ENCODE peak calls at places on chromosomes 16 and 17, in eight cellular contexts. B is tibial nerve; S is CD8-positive, alpha-beta T cell; Q is PC-3; F is heart left ventricle; E is bronchial epithelial cell; X is GM10248; Z is astrocyte of the cerebellum. J is an unnamed sample.

GRCh38 chr17:354651-355556 is 2.3 kb upstream of the RPH3AL start:
- DNase-seq in B (no peak), S (no peak), Q (peak), F (no peak), E (peak), X (no peak), Z (no peak), J (no peak)

GRCh38 chr16:88541831-88542230 is 28.4 kb upstream of the ZC3H18 start:
- DNase-seq in B (no peak), S (no peak), Q (no peak), F (no peak), E (no peak), X (no peak), Z (no peak), J (no peak)

GRCh38 chr16:546909-547770 is 13.1 kb upstream of the PRR35 start:
- DNase-seq in B (peak), S (peak), Q (no peak), F (peak), E (no peak), X (no peak), Z (no peak), J (peak)

GRCh38 chr17:75642221-75643032 is 9.2 kb downstream of the SMIM5 start:
- DNase-seq in B (no peak), S (no peak), Q (peak), F (no peak), E (peak), X (no peak), Z (no peak), J (peak)

GRCh38 chr16:22123146-22123545 is 30.8 kb downstream of the VWA3A start:
- DNase-seq in B (no peak), S (no peak), Q (no peak), F (no peak), E (peak), X (no peak), Z (no peak), J (no peak)

GRCh38 chr16:85612191-85612800 is 826 bp upstream of the GSE1 start:
- DNase-seq in B (peak), S (no peak), Q (peak), F (peak), E (peak), X (peak), Z (no peak), J (peak)

GRCh38 chr17:20010886-20011402 is 1.8 kb downstream of the SPECC1 start:
- DNase-seq in B (no peak), S (no peak), Q (no peak), F (no peak), E (no peak), X (no peak), Z (no peak), J (no peak)

GRCh38 chr16:2335286-2335895 is 5.1 kb downstream of the ABCA3 start:
- DNase-seq in B (no peak), S (no peak), Q (no peak), F (no peak), E (no peak), X (no peak), Z (peak), J (no peak)

GRCh38 chr17:81395600-81396277 is 482 bp downstream of the BAHCC1 start:
- DNase-seq in B (no peak), S (no peak), Q (peak), F (no peak), E (no peak), X (no peak), Z (no peak), J (no peak)

GRCh38 chr16:4386951-4387565 is 15.4 kb downstream of the VASN start:
- DNase-seq in B (no peak), S (no peak), Q (no peak), F (peak), E (peak), X (no peak), Z (no peak), J (no peak)

GRCh38 chr16:82067042-82067809 is 32.2 kb downstream of the HSD17B2 start:
- DNase-seq in B (no peak), S (no peak), Q (no peak), F (no peak), E (no peak), X (no peak), Z (no peak), J (no peak)

GRCh38 chr16:26905336-26905735 is 161.4 kb upstream of the C16orf82 start:
- DNase-seq in B (no peak), S (no peak), Q (no peak), F (no peak), E (no peak), X (no peak), Z (peak), J (no peak)

GRCh38 chr17:75270218-75270965 is 639 bp downstream of the MIF4GD start:
- DNase-seq in B (no peak), S (peak), Q (peak), F (peak), E (peak), X (peak), Z (no peak), J (peak)

GRCh38 chr17:38667099-38667786 is 7.5 kb downstream of the EPOP start:
- DNase-seq in B (no peak), S (no peak), Q (peak), F (peak), E (peak), X (peak), Z (peak), J (peak)

GRCh38 chr16:72271841-72272240 is 99.9 kb upstream of the PMFBP1 start:
- DNase-seq in B (no peak), S (no peak), Q (no peak), F (no peak), E (no peak), X (no peak), Z (no peak), J (no peak)

GRCh38 chr16:78105517-78105916 is 6.1 kb downstream of the WWOX start:
- DNase-seq in B (no peak), S (no peak), Q (no peak), F (no peak), E (peak), X (no peak), Z (no peak), J (no peak)

GRCh38 chr17:81537343-81537855 is 9.2 kb downstream of the FSCN2 start:
- DNase-seq in B (no peak), S (peak), Q (peak), F (no peak), E (no peak), X (peak), Z (no peak), J (peak)

GRCh38 chr16:78985736-78986605 is 614.6 kb downstream of the MAF start:
- DNase-seq in B (no peak), S (no peak), Q (no peak), F (no peak), E (peak), X (no peak), Z (no peak), J (no peak)

GRCh38 chr17:10771142-10771541 is 32.8 kb downstream of the TMEM238L start:
- DNase-seq in B (no peak), S (no peak), Q (peak), F (no peak), E (no peak), X (no peak), Z (no peak), J (no peak)

GRCh38 chr17:48246623-48247022 is 139.1 kb downstream of the SNX11 start:
- DNase-seq in B (no peak), S (no peak), Q (peak), F (no peak), E (peak), X (no peak), Z (no peak), J (no peak)

GRCh38 chr16:15897834-15898254 is 9.4 kb upstream of the CEP20 start:
- DNase-seq in B (no peak), S (no peak), Q (peak), F (no peak), E (peak), X (peak), Z (no peak), J (no peak)

GRCh38 chr16:65658339-65659275 is 536.7 kb upstream of the CDH11 start:
- DNase-seq in B (no peak), S (no peak), Q (peak), F (peak), E (peak), X (no peak), Z (peak), J (no peak)

GRCh38 chr16:49051626-49052025 is 230.0 kb downstream of the CBLN1 start:
- DNase-seq in B (no peak), S (no peak), Q (no peak), F (no peak), E (no peak), X (no peak), Z (no peak), J (no peak)

GRCh38 chr17:17737938-17738894 is 57.0 kb downstream of the RAI1 start:
- DNase-seq in B (no peak), S (no peak), Q (no peak), F (no peak), E (peak), X (no peak), Z (no peak), J (peak)

GRCh38 chr17:45270828-45271418 is 9.0 kb upstream of the SPATA32 start:
- DNase-seq in B (no peak), S (peak), Q (peak), F (no peak), E (no peak), X (no peak), Z (no peak), J (no peak)

GRCh38 chr17:71656987-71657858 is 463.6 kb upstream of the SOX9 start:
- DNase-seq in B (no peak), S (no peak), Q (no peak), F (no peak), E (no peak), X (no peak), Z (no peak), J (no peak)

GRCh38 chr17:7914771-7915610 is 1.1 kb downstream of the RNF227 start:
- DNase-seq in B (no peak), S (no peak), Q (peak), F (peak), E (peak), X (no peak), Z (no peak), J (no peak)

GRCh38 chr17:8747731-8748130 is 3.1 kb upstream of the CCDC42 start:
- DNase-seq in B (no peak), S (no peak), Q (no peak), F (no peak), E (no peak), X (no peak), Z (no peak), J (no peak)

GRCh38 chr16:84883301-84883700 is 63.5 kb downstream of the CRISPLD2 start:
- DNase-seq in B (no peak), S (no peak), Q (no peak), F (peak), E (no peak), X (no peak), Z (no peak), J (no peak)

DNA sequence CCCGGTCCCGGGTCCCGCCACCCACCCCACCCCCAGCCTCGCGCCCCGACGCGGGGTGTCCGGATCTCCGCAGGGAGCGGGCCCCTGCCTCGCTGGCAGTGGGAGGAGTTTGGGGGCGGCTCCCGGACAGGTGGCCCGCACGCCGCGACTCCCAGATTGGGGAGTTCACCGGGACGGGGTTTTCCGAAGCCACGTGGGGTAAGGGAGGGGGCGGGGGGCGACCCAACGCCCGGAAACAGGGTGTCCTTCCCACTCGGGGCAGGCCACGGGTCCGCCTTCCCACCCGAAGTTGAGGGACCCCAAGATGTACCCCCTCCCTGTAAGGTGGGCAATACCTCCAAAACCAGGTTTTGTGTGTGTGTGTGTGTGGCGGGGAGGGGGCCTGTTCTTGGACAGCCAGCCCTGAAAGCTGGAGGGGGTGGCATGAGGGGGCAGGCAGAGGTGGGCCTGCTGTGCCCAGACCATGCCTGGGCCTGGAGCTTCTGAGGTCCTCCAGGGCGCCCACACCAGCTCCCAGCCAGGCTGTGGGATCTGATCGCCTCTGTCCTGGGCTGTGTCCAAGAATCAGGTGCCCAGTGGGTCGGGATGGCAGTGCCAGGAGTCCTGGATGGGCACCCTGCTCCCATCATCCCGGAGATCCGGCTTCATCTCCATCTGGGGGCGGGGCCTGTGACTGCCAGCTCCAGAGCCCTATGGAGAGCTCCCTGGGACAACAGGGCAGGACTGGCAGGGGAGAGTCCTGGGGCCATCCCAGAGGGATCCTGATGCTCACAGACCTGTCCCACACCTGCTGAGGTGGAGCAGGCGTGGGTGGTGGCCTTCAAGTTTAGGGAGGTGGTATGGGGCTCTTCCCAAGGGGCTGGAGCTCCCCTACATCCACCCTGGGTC is 769 bp downstream of the SYNGR2 start:
- DNase-seq in B (no peak), S (peak), Q (peak), F (peak), E (peak), X (peak), Z (no peak), J (peak)
- TF ChIP-seq CTCF in B (no peak), S (no peak), Q (no peak), F (no peak), E (no peak), X (no peak), Z (no peak), J (no peak)

DNA sequence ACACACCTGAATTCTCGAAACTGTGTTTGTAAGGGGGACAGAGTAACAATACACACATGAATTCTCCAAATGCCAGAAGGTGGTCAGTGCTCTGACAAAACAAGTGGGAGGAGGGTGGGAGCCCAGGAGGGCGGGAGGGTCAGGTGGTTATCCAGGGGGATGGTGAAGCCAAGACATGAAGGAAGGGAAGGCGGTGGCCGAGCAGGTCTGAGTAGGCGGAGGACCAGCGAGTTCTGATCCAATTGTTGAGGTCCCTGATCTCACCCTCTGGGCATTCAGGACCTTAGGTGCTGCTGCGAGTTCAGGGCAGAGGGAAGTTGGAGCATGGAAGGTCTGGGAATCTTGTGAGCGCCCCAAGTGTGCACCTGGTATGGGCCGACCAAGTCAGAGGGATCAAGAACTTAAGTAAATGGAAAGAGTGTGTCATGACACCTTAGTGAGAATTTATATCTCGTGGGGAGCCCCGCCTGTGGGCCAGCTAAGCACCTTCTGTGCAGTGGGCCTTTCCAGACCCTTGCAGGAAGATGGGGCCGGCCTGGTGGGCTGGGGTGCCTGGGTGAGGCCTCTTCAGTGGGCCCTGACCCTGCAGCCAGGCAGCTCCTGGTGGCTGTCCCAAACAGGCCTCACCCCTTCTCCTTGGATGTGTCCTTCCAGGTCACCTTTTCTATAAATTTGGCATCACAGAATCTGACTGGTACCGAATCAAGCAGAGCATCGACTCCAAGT is 86.1 kb downstream of the NPIPB11 start:
- DNase-seq in B (no peak), S (no peak), Q (no peak), F (no peak), E (no peak), X (no peak), Z (no peak), J (no peak)
- TF ChIP-seq CTCF in B (no peak), S (no peak), Q (no peak), F (no peak), E (no peak), X (no peak), Z (no peak), J (no peak)

GRCh38 chr17:40315206-40315605 is 6.2 kb downstream of the RARA start:
- DNase-seq in B (no peak), S (no peak), Q (no peak), F (no peak), E (no peak), X (no peak), Z (no peak), J (peak)

GRCh38 chr17:40315678-40316570 is 6.9 kb downstream of the RARA start:
- DNase-seq in B (peak), S (no peak), Q (no peak), F (peak), E (no peak), X (no peak), Z (no peak), J (no peak)

GRCh38 chr17:40317880-40318834 is 9.2 kb downstream of the RARA start:
- DNase-seq in B (peak), S (peak), Q (peak), F (peak), E (peak), X (peak), Z (peak), J (peak)

GRCh38 chr17:40317345-40317873 is 8.4 kb downstream of the RARA start:
- DNase-seq in B (no peak), S (peak), Q (peak), F (peak), E (peak), X (peak), Z (no peak), J (peak)

DNA sequence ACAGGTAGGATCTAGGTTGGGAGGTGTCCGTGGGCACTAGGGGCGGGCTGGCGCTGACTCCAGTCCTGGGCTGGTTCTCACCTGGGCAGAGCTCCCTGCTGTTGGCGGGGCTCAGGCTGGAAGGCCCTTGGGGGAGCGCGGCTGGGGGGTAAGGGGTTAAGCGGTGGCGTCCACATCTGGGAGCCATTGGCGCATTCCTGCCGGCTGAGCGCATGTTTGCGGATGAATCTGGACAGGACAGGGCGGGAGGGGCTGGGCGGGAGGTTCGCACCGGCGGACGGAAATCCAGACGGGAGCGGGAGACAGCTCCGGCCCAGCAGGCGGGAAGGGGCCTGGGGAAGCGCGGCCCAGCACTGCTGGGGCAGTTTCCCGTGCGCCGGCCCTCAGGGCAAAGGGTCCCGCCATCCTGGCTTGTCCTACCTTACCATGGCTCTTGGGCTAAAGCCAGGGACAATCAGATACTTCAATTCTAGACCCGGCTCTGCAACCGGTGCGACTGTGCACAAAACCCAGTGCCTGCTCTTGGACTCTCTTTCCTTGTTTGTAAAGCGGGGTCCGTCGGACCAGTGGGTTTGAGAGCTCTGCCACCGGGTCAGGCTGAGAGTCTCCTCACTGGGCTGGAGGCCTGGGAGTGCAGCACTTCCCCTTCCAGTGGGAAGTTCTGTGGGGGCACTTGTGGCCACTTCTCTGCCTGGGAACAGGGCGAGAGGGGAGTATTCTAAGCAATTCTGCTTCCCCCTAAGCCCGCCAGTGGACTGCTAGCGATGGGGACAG is 7.8 kb downstream of the RARA start:
- DNase-seq in B (no peak), S (no peak), Q (peak), F (peak), E (peak), X (no peak), Z (no peak), J (peak)
- TF ChIP-seq CTCF in B (no peak), S (no peak), Q (no peak), F (no peak), E (no peak), X (no peak), Z (no peak), J (no peak)

GRCh38 chr16:80317132-80318098 is 223.4 kb upstream of the DYNLRB2 start:
- DNase-seq in B (no peak), S (no peak), Q (peak), F (no peak), E (peak), X (no peak), Z (no peak), J (no peak)
- TF ChIP-seq CTCF in B (no peak), S (no peak), Q (peak), F (no peak), E (peak), X (no peak), Z (peak), J (no peak)

DNA sequence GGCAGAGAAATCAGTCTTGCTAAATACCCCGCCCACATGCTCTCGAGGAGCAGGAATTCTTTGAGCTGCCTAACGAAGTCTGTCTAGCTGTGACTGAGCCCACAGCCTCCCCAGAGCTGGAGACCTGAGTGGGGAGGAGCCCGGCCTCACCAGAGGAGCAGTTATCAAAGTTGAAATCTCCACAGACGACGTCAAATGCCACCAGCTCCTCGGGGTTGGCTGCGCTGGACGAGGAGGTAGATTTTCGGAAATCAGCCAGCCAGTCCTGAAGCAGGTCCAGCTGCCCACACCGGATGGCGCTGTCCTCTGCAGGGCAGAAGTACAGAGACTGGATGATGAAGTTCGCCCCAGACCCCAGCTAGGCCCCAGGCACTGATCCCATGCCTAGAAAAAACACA is 53.8 kb downstream of the PRMT7 start:
- DNase-seq in B (no peak), S (no peak), Q (no peak), F (no peak), E (no peak), X (no peak), Z (no peak), J (peak)
- TF ChIP-seq CTCF in B (no peak), S (no peak), Q (peak), F (no peak), E (peak), X (no peak), Z (peak), J (no peak)

DNA sequence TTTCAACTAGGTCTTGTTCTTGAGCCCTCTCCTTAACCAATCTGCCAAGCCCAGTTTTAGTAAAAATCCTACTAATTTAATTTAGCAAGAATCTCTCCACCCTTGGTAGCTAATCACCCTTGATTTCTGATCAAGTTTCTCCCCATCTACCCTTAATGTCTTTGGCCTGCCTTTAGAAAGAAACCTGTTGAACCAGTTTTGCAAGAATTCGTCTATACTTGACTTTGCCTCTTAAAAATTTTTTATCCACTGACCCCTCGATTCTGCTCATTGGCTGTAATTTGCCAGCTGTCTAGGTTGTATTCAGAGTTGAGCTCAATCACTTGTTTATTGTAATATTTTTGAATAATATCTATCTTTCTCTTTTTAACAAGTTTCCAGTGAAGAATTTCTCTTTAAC is 1138.5 kb downstream of the CDH11 start:
- DNase-seq in B (no peak), S (no peak), Q (peak), F (no peak), E (peak), X (no peak), Z (no peak), J (no peak)
- TF ChIP-seq CTCF in B (no peak), S (no peak), Q (no peak), F (no peak), E (no peak), X (no peak), Z (no peak), J (no peak)